ENCODE peak calls at places on chromosomes 6 and 20, in four cellular contexts. I, M, R and G are unnamed samples.

GRCh38 chr6:72132851-72133250 is 246.5 kb downstream of the RIMS1 start:
- DNase-seq in I (no peak), M (no peak), R (no peak), G (no peak)

GRCh38 chr6:24910850-24911712 is 24.7 kb downstream of the RIPOR2 start:
- DNase-seq in I (no peak), M (no peak), R (no peak), G (no peak)

GRCh38 chr20:54151511-54152226 is 22.1 kb downstream of the CYP24A1 start:
- DNase-seq in I (no peak), M (no peak), R (no peak), G (no peak)

GRCh38 chr6:163338671-163339405 is 75.7 kb upstream of the QKI start:
- DNase-seq in I (no peak), M (no peak), R (no peak), G (no peak)

GRCh38 chr20:2558581-2559301 is 22.4 kb downstream of the TMC2 start:
- DNase-seq in I (no peak), M (no peak), R (no peak), G (no peak)

GRCh38 chr6:155227076-155227475 is 36.7 kb upstream of the CLDN20 start:
- DNase-seq in I (no peak), M (no peak), R (no peak), G (no peak)

GRCh38 chr6:4607026-4607704 is 169.0 kb upstream of the CDYL start:
- DNase-seq in I (no peak), M (no peak), R (no peak), G (no peak)

GRCh38 chr6:49453221-49453620 is 9.8 kb downstream of the MMUT start:
- DNase-seq in I (peak; percentile 6), M (no peak), R (no peak), G (no peak)

GRCh38 chr6:157759028-157759427 is 64.0 kb upstream of the SNX9 start:
- DNase-seq in I (no peak), M (no peak), R (no peak), G (no peak)

GRCh38 chr20:46704714-46705377 is 4.6 kb upstream of the SLC2A10 start:
- DNase-seq in I (no peak), M (no peak), R (no peak), G (no peak)

GRCh38 chr6:88119769-88120168 is 46.4 kb downstream of the CNR1 start:
- DNase-seq in I (peak; percentile 4), M (no peak), R (no peak), G (no peak)

GRCh38 chr20:6164421-6165341 is 41.9 kb upstream of the FERMT1 start:
- DNase-seq in I (no peak), M (no peak), R (no peak), G (no peak)

GRCh38 chr6:79946773-79947190 is 571 bp downstream of the ELOVL4 start:
- DNase-seq in I (no peak), M (no peak), R (no peak), G (no peak)

GRCh38 chr6:121405306-121405705 is 30.1 kb upstream of the GJA1 start:
- DNase-seq in I (no peak), M (no peak), R (no peak), G (no peak)

GRCh38 chr6:169863149-169863525 is 111.7 kb downstream of the ERMARD start:
- DNase-seq in I (no peak), M (no peak), R (no peak), G (no peak)

GRCh38 chr6:34146021-34146782 is at the start of gene GRM4:
- DNase-seq in I (no peak), M (no peak), R (no peak), G (no peak)

GRCh38 chr20:34402461-34402860 is 39.4 kb downstream of the ITCH start:
- DNase-seq in I (no peak), M (no peak), R (no peak), G (no peak)

GRCh38 chr6:98871057-98871456 is 36.7 kb downstream of the POU3F2 start:
- DNase-seq in I (no peak), M (no peak), R (no peak), G (no peak)

GRCh38 chr6:134422426-134423231 is 104.7 kb upstream of the SGK1 start:
- DNase-seq in I (peak; percentile 20), M (no peak), R (no peak), G (no peak)

GRCh38 chr20:4445780-4446179 is 275.9 kb upstream of the PRND start:
- DNase-seq in I (no peak), M (no peak), R (no peak), G (no peak)

GRCh38 chr6:160348552-160349441 is 619 bp downstream of the SLC22A3 start:
- DNase-seq in I (peak; percentile 87), M (no peak), R (no peak), G (peak; percentile 77)

GRCh38 chr6:14066782-14067406 is 50.7 kb upstream of the CD83 start:
- DNase-seq in I (peak; percentile 55), M (no peak), R (peak; percentile 69), G (no peak)

GRCh38 chr6:54419885-54420284 is 111.6 kb downstream of the TINAG start:
- DNase-seq in I (no peak), M (no peak), R (no peak), G (no peak)

GRCh38 chr6:36118550-36119107 is 11.7 kb upstream of the MAPK13 start:
- DNase-seq in I (peak; percentile 31), M (no peak), R (peak; percentile 95), G (no peak)

GRCh38 chr6:136524936-136525413 is 25.2 kb downstream of the MAP7 start:
- DNase-seq in I (no peak), M (no peak), R (no peak), G (no peak)

GRCh38 chr6:111469543-111469942 is 13.5 kb downstream of the REV3L start:
- DNase-seq in I (no peak), M (no peak), R (peak; percentile 26), G (no peak)

GRCh38 chr6:32852844-32853540 is 512 bp downstream of the TAP1 start:
- DNase-seq in I (no peak), M (no peak), R (no peak), G (peak; percentile 73)

GRCh38 chr6:144335914-144336313 is 50.8 kb downstream of the UTRN start:
- DNase-seq in I (no peak), M (no peak), R (no peak), G (no peak)

GRCh38 chr6:113526553-113526952 is 330.6 kb upstream of the MARCKS start:
- DNase-seq in I (no peak), M (no peak), R (no peak), G (no peak)

GRCh38 chr6:31058128-31058894 is 48.0 kb downstream of the MUC22 start:
- DNase-seq in I (peak; percentile 61), M (no peak), R (peak; percentile 68), G (no peak)

GRCh38 chr6:139983555-139984276 is 609.3 kb upstream of the CITED2 start:
- DNase-seq in I (no peak), M (no peak), R (no peak), G (no peak)

DNA sequence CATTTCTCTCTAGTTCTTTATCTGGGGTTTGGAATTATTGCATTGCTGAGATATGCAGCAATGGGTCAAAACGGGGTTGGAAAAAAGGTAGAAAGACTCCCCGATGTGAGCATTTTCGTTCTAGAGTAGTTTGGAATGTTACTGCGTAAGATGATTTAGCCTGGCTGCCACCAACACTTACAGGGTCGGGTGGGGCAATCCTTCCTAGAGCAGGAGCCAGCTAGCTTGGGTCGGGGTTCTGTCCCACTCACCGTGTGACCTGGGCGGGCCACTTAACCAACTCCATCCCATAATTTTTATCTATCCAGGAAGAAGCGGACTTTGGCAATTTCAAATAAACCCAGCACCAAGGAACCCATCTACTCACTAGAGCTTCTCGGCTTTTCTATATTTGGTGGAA is 72.2 kb downstream of the GPX5 start:
- DNase-seq in I (peak; percentile 13), M (no peak), R (no peak), G (no peak)
- TF ChIP-seq SP1 in I (no peak), M (no peak), R (no peak), G (no peak)

DNA sequence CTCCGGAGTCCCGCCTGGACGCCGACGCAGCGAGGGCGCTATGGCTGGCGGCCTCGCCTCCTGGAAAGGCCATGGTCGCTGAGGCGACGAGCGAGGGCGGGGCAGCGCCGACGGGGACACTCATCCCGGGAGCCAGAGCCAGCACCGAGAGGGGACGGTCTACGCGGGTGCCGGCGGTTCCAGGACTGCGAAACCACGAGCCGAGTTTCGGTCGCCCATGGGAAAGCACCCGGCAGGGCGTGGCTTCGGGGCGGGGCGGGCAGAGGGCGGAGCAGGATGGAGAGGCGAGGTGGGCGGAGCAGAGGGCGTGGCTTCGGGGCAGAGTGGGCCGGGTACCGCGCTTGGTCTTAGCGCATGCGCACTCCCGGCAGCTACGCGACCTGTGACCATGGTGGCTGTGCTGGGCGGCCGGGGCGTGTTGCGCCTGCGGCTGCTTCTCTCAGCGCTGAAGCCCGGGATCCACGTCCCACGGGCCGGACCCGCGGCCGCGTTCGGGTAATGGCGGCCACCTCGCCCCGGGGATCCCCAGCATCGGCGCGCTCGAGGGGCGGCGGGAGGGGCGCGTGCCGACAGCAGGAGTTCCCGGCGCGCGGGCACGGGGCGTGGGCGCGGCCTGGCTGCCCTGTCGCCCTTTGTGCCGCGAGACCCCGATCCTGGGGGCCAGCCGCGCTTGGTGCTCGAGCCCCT is at the start of gene BPHL:
- DNase-seq in I (peak; percentile 87), M (peak; percentile 75), R (peak; percentile 100), G (peak; percentile 100)
- TF ChIP-seq EP300 in I (no peak), M (no peak), R (no peak), G (no peak)

DNA sequence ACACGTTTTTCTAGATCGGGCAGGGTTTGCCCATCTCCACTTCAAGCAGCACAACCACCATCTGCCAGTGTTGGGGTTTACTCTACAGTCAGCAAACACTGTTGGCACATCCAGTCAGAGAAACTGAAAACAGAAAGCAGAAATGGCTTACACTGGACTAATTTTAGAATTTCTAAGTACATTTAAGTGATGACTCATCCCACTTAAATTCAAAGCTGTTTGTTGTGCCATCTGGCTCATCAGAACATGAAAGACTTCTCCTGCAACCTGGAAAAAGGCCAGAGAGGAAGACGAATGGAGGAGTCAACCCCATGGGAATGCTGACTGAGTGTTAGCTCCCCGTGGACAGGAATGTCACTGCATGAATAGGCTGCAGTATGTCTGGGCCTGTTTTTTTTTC is 21.8 kb downstream of the FAM209B start:
- DNase-seq in I (peak; percentile 92), M (peak; percentile 83), R (peak; percentile 61), G (no peak)
- H3K9ac ChIP-seq in I (no peak overlapping the region), M (no peak overlapping the region), R (no peak overlapping the region), G (no peak overlapping the region)

GRCh38 chr6:149501201-149501600 is 16.4 kb upstream of the ZC3H12D start:
- DNase-seq in I (no peak), M (no peak), R (no peak), G (no peak)

GRCh38 chr6:149497365-149497764 is 12.6 kb upstream of the ZC3H12D start:
- DNase-seq in I (no peak), M (no peak), R (no peak), G (no peak)

GRCh38 chr6:149501768-149502167 is 17.0 kb upstream of the ZC3H12D start:
- DNase-seq in I (no peak), M (no peak), R (no peak), G (no peak)

GRCh38 chr6:149500085-149500484 is 15.3 kb upstream of the ZC3H12D start:
- DNase-seq in I (no peak), M (no peak), R (no peak), G (no peak)

DNA sequence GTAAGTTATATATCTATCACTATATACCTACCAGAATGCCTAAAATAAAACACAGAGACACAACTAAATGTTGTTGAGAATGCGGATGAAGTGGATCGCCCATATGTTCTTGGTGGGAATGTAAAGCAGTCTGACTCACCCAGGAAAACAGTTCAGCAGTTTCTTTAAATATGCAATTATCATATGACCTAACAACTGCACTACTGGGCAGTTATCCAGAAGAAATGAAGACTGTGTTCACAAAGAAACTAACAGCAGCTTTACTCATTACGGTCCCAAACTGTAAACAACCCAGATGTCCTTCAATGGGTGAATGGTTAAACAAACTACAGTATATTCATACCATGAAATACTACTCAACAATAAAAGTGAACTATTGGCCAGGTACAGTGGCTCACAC is 14.3 kb upstream of the ZC3H12D start:
- DNase-seq in I (peak; percentile 41), M (no peak), R (no peak), G (no peak)
- TF ChIP-seq SP1 in I (no peak), M (no peak), R (no peak), G (no peak)

GRCh38 chr20:1118336-1119127 is at the start of gene PSMF1:
- DNase-seq in I (peak; percentile 92), M (peak; percentile 66), R (peak; percentile 86), G (peak; percentile 98)
- TF ChIP-seq EP300 in I (peak; percentile 73), M (no peak), R (peak; percentile 50), G (peak; percentile 77)